ENCODE peak calls at places on chromosomes 5 and 9, in four cellular contexts. V is HuH-7.5; Z is activated T-helper 1 cell treated with anti-CD3 and anti-CD28 coated beads, Interleukin-12 subunit alpha, Interleukin-12 subunit beta, Interleukin-2, Interleukin-4 antibody, amounts not matched to agents 30 ng/mL and 10 ng/mL and 1 ng/mL, durations not matched to agents 14 hours and 24 hours and 36 hours; Y is KBM-7. C is an unnamed sample.

GRCh38 chr5:173547579-173547978 is 68.9 kb downstream of the BOD1 start:
- DNase-seq in V (no peak), Z (no peak), Y (no peak), C (peak; percentile 64)

GRCh38 chr5:1032011-1032410 is 23.4 kb downstream of the NKD2 start:
- DNase-seq in Z (no peak), Y (no peak), V (no peak), C (no peak)

GRCh38 chr5:11672385-11673085 is 231.7 kb downstream of the CTNND2 start:
- DNase-seq in V (no peak), Z (no peak), Y (no peak), C (no peak)

GRCh38 chr5:58849995-58850667 is 267.3 kb downstream of the RAB3C start:
- DNase-seq in V (peak; percentile 54), Y (peak; percentile 73), Z (no peak), C (peak; percentile 71)

GRCh38 chr5:153565822-153566221 is 75.4 kb downstream of the GRIA1 start:
- DNase-seq in Y (no peak), Z (no peak), V (no peak), C (no peak)

GRCh38 chr5:83299353-83299752 is 172.2 kb upstream of the VCAN start:
- DNase-seq in Z (no peak), Y (no peak), V (no peak), C (no peak)

GRCh38 chr9:9961487-9961886 is 651.3 kb downstream of the PTPRD start:
- DNase-seq in V (no peak), Z (no peak), Y (no peak), C (no peak)

GRCh38 chr5:96017951-96018350 is 56.3 kb upstream of the ELL2 start:
- DNase-seq in V (no peak), Z (no peak), Y (no peak), C (no peak)

GRCh38 chr5:88819332-88819999 is 63.5 kb downstream of the MEF2C start:
- DNase-seq in Y (no peak), Z (no peak), V (no peak), C (no peak)

GRCh38 chr5:28404363-28405071 is 1366.1 kb upstream of the CDH9 start:
- DNase-seq in Z (no peak), Y (no peak), V (no peak), C (no peak)